ENCODE peak calls at places on chromosome 9, in eight cellular contexts. Z, A, G, X, K, T, R and N are unnamed samples.

GRCh38 chr9:11992866-11993265 is 700.3 kb upstream of the TYRP1 start:
- DNase-seq in Z (no peak), A (no peak), G (no peak), X (no peak), K (no peak), T (no peak), R (no peak), N (no peak)

GRCh38 chr9:81113408-81114124 is 575.8 kb downstream of the TLE1 start:
- DNase-seq in Z (no peak), A (no peak), G (peak; percentile 31), X (no peak), K (no peak), T (peak; percentile 69), R (no peak), N (no peak)

GRCh38 chr9:127903557-127904475 is 4.4 kb upstream of the ST6GALNAC6 start:
- DNase-seq in Z (peak; percentile 74), A (peak; percentile 90), G (no peak), X (no peak), K (no peak), T (no peak), R (peak; percentile 74), N (peak; percentile 49)

GRCh38 chr9:113632776-113633590 is 169.5 kb downstream of the RGS3 start:
- DNase-seq in Z (no peak), A (peak; percentile 70), G (no peak), X (no peak), K (no peak), T (no peak), R (no peak), N (no peak)

GRCh38 chr9:133331641-133332380 is 4.2 kb downstream of the SURF6 start:
- DNase-seq in Z (no peak), A (peak; percentile 48), G (no peak), X (no peak), K (no peak), T (no peak), R (no peak), N (peak; percentile 29)

GRCh38 chr9:109108318-109108717 is 11.4 kb downstream of the TMEM245 start:
- DNase-seq in Z (no peak), A (no peak), G (no peak), X (no peak), K (no peak), T (no peak), R (no peak), N (no peak)

GRCh38 chr9:125442471-125442870 is 180.8 kb downstream of the GAPVD1 start:
- DNase-seq in Z (no peak), A (no peak), G (no peak), X (no peak), K (no peak), T (no peak), R (no peak), N (no peak)

GRCh38 chr9:77834898-77835505 is 186.9 kb upstream of the GNA14 start:
- DNase-seq in Z (no peak), A (no peak), G (no peak), X (no peak), K (no peak), T (no peak), R (no peak), N (no peak)

GRCh38 chr9:87792831-87793288 is 66.9 kb downstream of the CTSL start:
- DNase-seq in Z (no peak), A (peak; percentile 66), G (peak; percentile 52), X (peak; percentile 75), K (peak; percentile 7), T (no peak), R (no peak), N (peak; percentile 5)

GRCh38 chr9:16361118-16361517 is 509.4 kb downstream of the BNC2 start:
- DNase-seq in Z (no peak), A (no peak), G (no peak), X (no peak), K (no peak), T (no peak), R (no peak), N (no peak)

GRCh38 chr9:92749071-92749933 is 15.3 kb downstream of the BICD2 start:
- DNase-seq in Z (no peak), A (no peak), G (peak; percentile 86), X (no peak), K (no peak), T (no peak), R (no peak), N (no peak)

GRCh38 chr9:123448247-123448646 is 92.2 kb downstream of the CRB2 start:
- DNase-seq in Z (no peak), A (peak; percentile 2), G (no peak), X (no peak), K (no peak), T (no peak), R (no peak), N (no peak)

GRCh38 chr9:137426018-137426681 is 3.0 kb downstream of the NOXA1 start:
- DNase-seq in Z (no peak), A (no peak), G (no peak), X (no peak), K (no peak), T (no peak), R (no peak), N (no peak)

GRCh38 chr9:106286249-106286648 is 576.7 kb upstream of the ZNF462 start:
- DNase-seq in Z (no peak), A (no peak), G (peak; percentile 64), X (no peak), K (no peak), T (no peak), R (no peak), N (no peak)

GRCh38 chr9:127568971-127569818 is 42.9 kb upstream of the STXBP1 start:
- DNase-seq in Z (peak; percentile 75), A (peak; percentile 88), G (peak; percentile 58), X (peak; percentile 70), K (peak; percentile 71), T (peak; percentile 75), R (peak; percentile 59), N (peak; percentile 78)

GRCh38 chr9:107888773-107889227 is 399.2 kb upstream of the KLF4 start:
- DNase-seq in Z (no peak), A (no peak), G (no peak), X (no peak), K (no peak), T (no peak), R (no peak), N (no peak)

GRCh38 chr9:74953235-74953741 is 576 bp upstream of the C9orf40 start:
- DNase-seq in Z (no peak), A (no peak), G (peak; percentile 8), X (no peak), K (no peak), T (no peak), R (no peak), N (no peak)

GRCh38 chr9:77541055-77541454 is 107.1 kb downstream of the GNA14 start:
- DNase-seq in Z (no peak), A (no peak), G (no peak), X (no peak), K (no peak), T (no peak), R (no peak), N (no peak)

GRCh38 chr9:137696526-137696925 is 77.7 kb downstream of the EHMT1 start:
- DNase-seq in Z (no peak), A (no peak), G (no peak), X (no peak), K (no peak), T (no peak), R (no peak), N (no peak)

GRCh38 chr9:37286530-37287175 is 135.8 kb upstream of the GRHPR start:
- DNase-seq in Z (no peak), A (no peak), G (no peak), X (no peak), K (no peak), T (no peak), R (no peak), N (no peak)

GRCh38 chr9:91907387-91908292 is 42.4 kb downstream of the ROR2 start:
- DNase-seq in Z (no peak), A (peak; percentile 33), G (no peak), X (no peak), K (no peak), T (no peak), R (no peak), N (no peak)

GRCh38 chr9:114169940-114170791 is 14.8 kb downstream of the COL27A1 start:
- DNase-seq in Z (no peak), A (no peak), G (no peak), X (no peak), K (no peak), T (no peak), R (no peak), N (no peak)

GRCh38 chr9:91197232-91198181 is 164.2 kb downstream of the AUH start:
- DNase-seq in Z (no peak), A (no peak), G (peak; percentile 78), X (peak; percentile 96), K (peak; percentile 48), T (no peak), R (no peak), N (no peak)

GRCh38 chr9:134564431-134565170 is 77.0 kb upstream of the COL5A1 start:
- DNase-seq in Z (no peak), A (peak; percentile 20), G (peak; percentile 33), X (no peak), K (peak; percentile 59), T (no peak), R (no peak), N (no peak)

GRCh38 chr9:137689745-137690529 is 71.1 kb downstream of the EHMT1 start:
- DNase-seq in Z (no peak), A (no peak), G (no peak), X (no peak), K (no peak), T (no peak), R (no peak), N (no peak)